ENCODE peak calls at places on chromosomes 4 and X, in four cellular contexts. F is NB4, G is foreskin fibroblast, V is AG09309. W is an unnamed sample.
A peak's percentile ranks its signal among the peaks of the same experiment; 100 is the strongest.

GRCh38 chrX:150983526-150984163 is 510 bp downstream of the HMGB3 start:
- DNase-seq in F (peak; percentile 20), G (peak; percentile 20), V (no peak), W (no peak)

GRCh38 chr4:835148-836002 is 9.4 kb upstream of the CPLX1 start:
- DNase-seq in F (no peak), G (no peak), V (no peak), W (no peak)

GRCh38 chr4:41214158-41215146 is at the start of gene APBB2:
- DNase-seq in F (peak; percentile 97), G (peak; percentile 99), V (peak; percentile 84), W (peak; percentile 54)

GRCh38 chrX:9318761-9319160 is 146.1 kb upstream of the TBL1X start:
- DNase-seq in F (no peak), G (no peak), V (no peak), W (no peak)

GRCh38 chr4:5043579-5043978 is 7.7 kb upstream of the STK32B start:
- DNase-seq in F (no peak), G (no peak), V (no peak), W (no peak)

GRCh38 chr4:26557164-26557563 is 26.7 kb upstream of the TBC1D19 start:
- DNase-seq in F (no peak), G (peak; percentile 98), V (peak; percentile 100), W (peak; percentile 47)

GRCh38 chr4:75494563-75494962 is 19.6 kb downstream of the RCHY1 start:
- DNase-seq in F (peak; percentile 49), G (peak; percentile 84), V (peak; percentile 71), W (no peak)

GRCh38 chr4:113996599-113997177 is 17.2 kb upstream of the ARSJ start:
- DNase-seq in F (no peak), G (peak; percentile 64), V (no peak), W (no peak)

GRCh38 chrX:22296871-22297270 is 24.2 kb downstream of the CBLL2 start:
- DNase-seq in F (no peak), G (peak; percentile 40), V (no peak), W (no peak)

GRCh38 chr4:113750734-113751133 is 10.8 kb downstream of the CAMK2D start:
- DNase-seq in F (no peak), G (no peak), V (no peak), W (no peak)

GRCh38 chrX:22122510-22122909 is 90.4 kb downstream of the PHEX start:
- DNase-seq in F (no peak), G (peak; percentile 92), V (peak; percentile 3), W (no peak)

GRCh38 chr4:88143504-88143903 is 14.9 kb downstream of the ABCG2 start:
- DNase-seq in F (no peak), G (peak; percentile 65), V (peak; percentile 24), W (peak; percentile 64)

GRCh38 chr4:77001907-77002306 is 52.4 kb downstream of the SEPTIN11 start:
- DNase-seq in F (no peak), G (peak; percentile 75), V (no peak), W (no peak)

GRCh38 chr4:38562751-38563198 is 101.2 kb upstream of the KLF3 start:
- DNase-seq in F (peak; percentile 20), G (no peak), V (no peak), W (no peak)

GRCh38 chr4:38113136-38113535 is 152.9 kb downstream of the PTTG2 start:
- DNase-seq in F (no peak), G (no peak), V (no peak), W (no peak)

GRCh38 chr4:11904117-11904535 is 475.4 kb upstream of the HS3ST1 start:
- DNase-seq in F (no peak), G (peak; percentile 0), V (no peak), W (no peak)

GRCh38 chr4:25182941-25183340 is 22.7 kb upstream of the SEPSECS start:
- DNase-seq in F (no peak), G (peak; percentile 21), V (no peak), W (no peak)

GRCh38 chr4:2721586-2721985 is 34.5 kb downstream of the TNIP2 start:
- DNase-seq in F (no peak), G (peak; percentile 51), V (no peak), W (no peak)

GRCh38 chr4:133147922-133148689 is 988 bp upstream of the PCDH10 start:
- DNase-seq in F (no peak), G (peak; percentile 66), V (no peak), W (no peak)

GRCh38 chrX:119374736-119375135 is 24.4 kb upstream of the SLC25A43 start:
- DNase-seq in F (no peak), G (peak; percentile 52), V (peak; percentile 13), W (no peak)

GRCh38 chrX:65480960-65481359 is 53.6 kb downstream of the LAS1L start:
- DNase-seq in F (no peak), G (no peak), V (no peak), W (no peak)

GRCh38 chr4:124121511-124121934 is 591.0 kb downstream of the ANKRD50 start:
- DNase-seq in F (no peak), G (peak; percentile 45), V (peak; percentile 79), W (no peak)

GRCh38 chr4:119046263-119046662 is 89.4 kb upstream of the MYOZ2 start:
- DNase-seq in F (no peak), G (peak; percentile 53), V (no peak), W (no peak)

GRCh38 chrX:63959975-63960374 is 175.0 kb upstream of the ARHGEF9 start:
- DNase-seq in F (no peak), G (no peak), V (no peak), W (no peak)

GRCh38 chrX:338836-339400 is 20.3 kb upstream of the GTPBP6 start:
- DNase-seq in F (no peak), G (no peak), V (no peak), W (no peak)

GRCh38 chr4:14856076-14856926 is 146.0 kb upstream of the CPEB2 start:
- DNase-seq in F (peak; percentile 94), G (peak; percentile 98), V (peak; percentile 83), W (peak; percentile 100)

GRCh38 chr4:119209586-119209985 is 2.9 kb upstream of the USP53 start:
- DNase-seq in F (no peak), G (no peak), V (no peak), W (no peak)

GRCh38 chrX:30893206-30893605 is 4.2 kb upstream of the TAB3 start:
- DNase-seq in F (no peak), G (no peak), V (no peak), W (no peak)

GRCh38 chrX:104166735-104167436 is 633 bp downstream of the FAM199X start:
- DNase-seq in F (no peak), G (peak; percentile 7), V (no peak), W (no peak)

GRCh38 chr4:168694669-168695068 is 197.8 kb downstream of the PALLD start:
- DNase-seq in F (no peak), G (peak; percentile 33), V (no peak), W (no peak)

GRCh38 chr4:138858419-138858818 is 157.2 kb upstream of the NOCT start:
- DNase-seq in F (no peak), G (no peak), V (no peak), W (no peak)

GRCh38 chr4:93299116-93299515 is 529.4 kb upstream of the ATOH1 start:
- DNase-seq in F (no peak), G (no peak), V (no peak), W (no peak)

GRCh38 chrX:41258281-41258680 is 75.7 kb upstream of the DDX3X start:
- DNase-seq in F (no peak), G (no peak), V (no peak), W (no peak)
- TF ChIP-seq CTCF in F (no peak), G (no peak), V (no peak), W (no peak)

GRCh38 chr4:179196511-179196910 is 1754.3 kb upstream of the AGA start:
- DNase-seq in F (no peak), G (no peak), V (no peak), W (no peak)

GRCh38 chr4:179200681-179201080 is 1758.4 kb upstream of the AGA start:
- DNase-seq in F (no peak), G (no peak), V (no peak), W (no peak)

GRCh38 chr4:179195887-179196286 is 1753.7 kb upstream of the AGA start:
- DNase-seq in F (no peak), G (no peak), V (no peak), W (no peak)
- H3K4me3 ChIP-seq in F (no peak overlapping the region), G (no peak overlapping the region), V (no peak overlapping the region), W (no peak overlapping the region)

DNA sequence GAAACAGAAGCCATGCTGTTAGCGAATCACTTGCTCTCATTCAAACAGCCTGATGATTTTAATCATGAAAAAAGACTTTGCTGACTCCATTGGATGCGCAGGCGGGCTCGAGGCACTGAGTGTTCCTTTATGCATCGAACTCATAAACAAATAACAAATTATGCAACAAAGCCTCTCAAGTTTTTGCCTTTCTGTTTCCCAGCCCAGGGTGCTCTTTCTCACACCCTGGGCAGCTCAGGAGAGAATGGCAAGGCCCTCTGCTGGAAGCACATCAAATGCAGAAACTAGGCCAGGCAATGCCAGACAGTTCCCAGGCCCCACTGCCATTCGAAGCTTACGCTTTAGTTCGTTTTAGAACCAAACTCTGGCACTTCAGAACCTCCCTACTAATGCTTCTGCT is 19.8 kb downstream of the ETNPPL start:
- DNase-seq in F (no peak), G (peak; percentile 20), V (no peak), W (no peak)
- TF ChIP-seq CTCF in F (no peak), G (no peak), V (no peak), W (peak; percentile 14)

GRCh38 chrX:40007136-40007535 is 90.6 kb downstream of the BCOR start:
- DNase-seq in F (no peak), G (peak; percentile 21), V (no peak), W (no peak)

GRCh38 chrX:40009462-40009851 is 88.3 kb downstream of the BCOR start:
- DNase-seq in F (peak; percentile 42), G (peak; percentile 20), V (no peak), W (no peak)

GRCh38 chrX:40008841-40009461 is 88.8 kb downstream of the BCOR start:
- DNase-seq in F (peak; percentile 86), G (peak; percentile 57), V (no peak), W (no peak)

GRCh38 chrX:40006025-40007017 is 91.4 kb downstream of the BCOR start:
- DNase-seq in F (peak; percentile 34), G (peak; percentile 59), V (no peak), W (no peak)

DNA sequence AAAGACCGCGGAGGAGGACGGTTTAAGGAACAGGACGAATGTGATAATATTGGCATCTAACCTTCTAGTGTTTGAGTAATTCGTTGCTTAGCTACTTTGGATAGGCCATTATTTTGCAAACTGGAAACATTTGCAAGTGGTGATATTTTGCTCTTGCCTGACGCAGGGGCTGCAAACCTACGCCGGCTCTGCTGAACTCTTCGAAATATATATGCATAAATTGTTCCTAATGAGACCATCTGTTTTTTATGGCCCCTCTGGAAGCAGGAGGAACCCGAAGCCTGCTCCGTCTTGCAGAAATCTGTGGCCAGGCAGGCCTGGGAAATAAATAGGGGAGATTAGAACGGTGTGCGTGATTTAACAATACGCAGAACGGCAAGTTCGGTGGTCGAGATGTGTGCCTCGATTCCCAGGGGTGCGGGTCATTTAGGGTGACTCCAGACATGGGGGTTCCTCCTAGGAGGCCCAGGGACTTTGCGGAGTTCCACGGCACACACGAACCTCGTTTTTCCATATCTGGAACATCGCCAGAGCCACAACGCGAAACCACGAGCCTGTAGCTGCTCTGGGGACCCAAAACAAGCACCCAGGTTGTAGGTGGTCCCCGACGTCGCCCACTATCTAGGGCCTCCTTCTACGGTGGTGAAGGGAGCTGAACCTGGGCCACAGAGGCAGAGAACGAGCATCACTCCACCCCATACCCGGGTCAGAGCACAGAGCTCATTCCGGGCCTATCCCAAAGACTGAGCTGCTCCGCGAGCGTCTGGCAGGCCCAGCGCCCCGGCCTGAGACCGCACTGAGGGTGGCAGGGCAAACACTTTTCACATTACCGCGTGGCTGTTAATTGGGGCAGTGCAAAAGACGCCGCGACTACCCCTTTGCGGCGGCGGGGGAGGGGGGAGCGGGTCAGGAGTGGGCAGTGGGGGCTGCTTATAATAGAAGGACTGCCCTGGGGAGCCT is 89.7 kb downstream of the BCOR start:
- DNase-seq in F (no peak), G (no peak), V (no peak), W (no peak)
- H3K4me3 ChIP-seq in F (no peak overlapping the region), G (no peak overlapping the region), V (no peak overlapping the region), W (no peak overlapping the region)